ENCODE peak calls at places on chromosomes 5 and 9, in seven cellular contexts. B, O, K, W, A, V and M are unnamed samples.

GRCh38 chr9:87118594-87118993 is 171.3 kb upstream of the GAS1 start:
- DNase-seq in B (no peak), O (no peak), K (no peak), W (no peak), A (no peak), V (no peak), M (no peak)

GRCh38 chr9:88076286-88077070 is 61.8 kb downstream of the SPATA31C2 start:
- DNase-seq in B (peak), O (peak), K (peak), W (peak), A (no peak), V (peak), M (peak)

GRCh38 chr9:123724211-123724831 is 205.6 kb downstream of the DENND1A start:
- DNase-seq in B (peak), O (no peak), K (no peak), W (no peak), A (no peak), V (no peak), M (no peak)

GRCh38 chr9:5617749-5618148 is 11.2 kb upstream of the RIC1 start:
- DNase-seq in B (peak), O (no peak), K (no peak), W (no peak), A (peak), V (no peak), M (no peak)

GRCh38 chr5:59988396-59988795 is 94.9 kb upstream of the PDE4D start:
- DNase-seq in B (no peak), O (no peak), K (no peak), W (no peak), A (no peak), V (no peak), M (no peak)

GRCh38 chr9:83274787-83275186 is 211.8 kb upstream of the RASEF start:
- DNase-seq in B (no peak), O (no peak), K (no peak), W (no peak), A (no peak), V (no peak), M (no peak)

GRCh38 chr5:179223961-179224360 is 121.3 kb downstream of the ADAMTS2 start:
- DNase-seq in B (no peak), O (no peak), K (no peak), W (no peak), A (no peak), V (no peak), M (no peak)

GRCh38 chr5:180069589-180070247 is 1.8 kb downstream of the RNF130 start:
- DNase-seq in B (peak), O (no peak), K (peak), W (no peak), A (no peak), V (no peak), M (no peak)

GRCh38 chr9:82052081-82052480 is 63.5 kb downstream of the SPATA31D1 start:
- DNase-seq in B (no peak), O (no peak), K (no peak), W (no peak), A (no peak), V (no peak), M (no peak)

GRCh38 chr5:169343761-169344160 is 42.8 kb upstream of the SLIT3 start:
- DNase-seq in B (no peak), O (no peak), K (no peak), W (no peak), A (no peak), V (no peak), M (no peak)

GRCh38 chr5:66232701-66233100 is 88.6 kb downstream of the SREK1 start:
- DNase-seq in B (no peak), O (no peak), K (no peak), W (no peak), A (no peak), V (no peak), M (no peak)

GRCh38 chr5:33153891-33154290 is 286.9 kb upstream of the TARS1 start:
- DNase-seq in B (no peak), O (no peak), K (no peak), W (no peak), A (no peak), V (no peak), M (no peak)

GRCh38 chr9:98391406-98391805 is 136.0 kb upstream of the TBC1D2 start:
- DNase-seq in B (no peak), O (no peak), K (no peak), W (no peak), A (no peak), V (no peak), M (no peak)